ENCODE peak calls at places on chromosomes 16 and 17, in nine cellular contexts. W, U, O, V, B, M, T, Q and R are unnamed samples.

GRCh38 chr17:48954300-48954755 is 9.7 kb upstream of the SNF8 start:
- DNase-seq in W (no peak), U (peak; percentile 49), O (no peak), V (peak; percentile 84), B (no peak), M (peak; percentile 81), T (peak; percentile 38), Q (peak; percentile 65), R (peak; percentile 64)

GRCh38 chr16:6897910-6898475 is 434.7 kb upstream of the RBFOX1 start:
- DNase-seq in W (no peak), U (no peak), O (no peak), V (no peak), B (no peak), M (no peak), T (no peak), Q (no peak), R (no peak)

GRCh38 chr17:73956595-73957465 is 246.6 kb upstream of the RPL38 start:
- DNase-seq in W (no peak), U (no peak), O (peak; percentile 65), V (peak; percentile 95), B (no peak), M (peak; percentile 66), T (peak; percentile 75), Q (peak; percentile 51), R (peak; percentile 62)

GRCh38 chr17:4854181-4854681 is 21.1 kb downstream of the MINK1 start:
- DNase-seq in W (no peak), U (peak; percentile 66), O (no peak), V (no peak), B (no peak), M (peak; percentile 5), T (no peak), Q (peak; percentile 19), R (peak; percentile 94)

GRCh38 chr16:89035013-89035697 is 58.1 kb upstream of the CBFA2T3 start:
- DNase-seq in W (no peak), U (no peak), O (no peak), V (no peak), B (no peak), M (no peak), T (peak; percentile 33), Q (no peak), R (no peak)

GRCh38 chr17:58204796-58205195 is 12.3 kb downstream of the EPX start:
- DNase-seq in W (no peak), U (no peak), O (no peak), V (peak; percentile 13), B (no peak), M (no peak), T (no peak), Q (peak; percentile 33), R (no peak)

GRCh38 chr17:28744802-28745051 is 916 bp downstream of the TRAF4 start:
- DNase-seq in W (no peak), U (no peak), O (no peak), V (peak; percentile 39), B (no peak), M (no peak), T (no peak), Q (no peak), R (no peak)

GRCh38 chr16:87836346-87836843 is 32.9 kb downstream of the SLC7A5 start:
- DNase-seq in W (no peak), U (no peak), O (no peak), V (no peak), B (no peak), M (no peak), T (no peak), Q (no peak), R (no peak)

GRCh38 chr17:64148699-64149098 is 18.8 kb upstream of the ERN1 start:
- DNase-seq in W (no peak), U (no peak), O (no peak), V (peak; percentile 54), B (no peak), M (peak; percentile 41), T (peak; percentile 16), Q (no peak), R (peak; percentile 60)

GRCh38 chr17:496761-497586 is 144.4 kb upstream of the RPH3AL start:
- DNase-seq in W (no peak), U (peak; percentile 59), O (no peak), V (no peak), B (no peak), M (no peak), T (peak; percentile 44), Q (peak; percentile 24), R (no peak)

GRCh38 chr17:62965149-62965648 is 836 bp upstream of the TANC2 start:
- DNase-seq in W (no peak), U (peak; percentile 52), O (no peak), V (no peak), B (no peak), M (no peak), T (peak; percentile 86), Q (peak; percentile 63), R (no peak)

DNA sequence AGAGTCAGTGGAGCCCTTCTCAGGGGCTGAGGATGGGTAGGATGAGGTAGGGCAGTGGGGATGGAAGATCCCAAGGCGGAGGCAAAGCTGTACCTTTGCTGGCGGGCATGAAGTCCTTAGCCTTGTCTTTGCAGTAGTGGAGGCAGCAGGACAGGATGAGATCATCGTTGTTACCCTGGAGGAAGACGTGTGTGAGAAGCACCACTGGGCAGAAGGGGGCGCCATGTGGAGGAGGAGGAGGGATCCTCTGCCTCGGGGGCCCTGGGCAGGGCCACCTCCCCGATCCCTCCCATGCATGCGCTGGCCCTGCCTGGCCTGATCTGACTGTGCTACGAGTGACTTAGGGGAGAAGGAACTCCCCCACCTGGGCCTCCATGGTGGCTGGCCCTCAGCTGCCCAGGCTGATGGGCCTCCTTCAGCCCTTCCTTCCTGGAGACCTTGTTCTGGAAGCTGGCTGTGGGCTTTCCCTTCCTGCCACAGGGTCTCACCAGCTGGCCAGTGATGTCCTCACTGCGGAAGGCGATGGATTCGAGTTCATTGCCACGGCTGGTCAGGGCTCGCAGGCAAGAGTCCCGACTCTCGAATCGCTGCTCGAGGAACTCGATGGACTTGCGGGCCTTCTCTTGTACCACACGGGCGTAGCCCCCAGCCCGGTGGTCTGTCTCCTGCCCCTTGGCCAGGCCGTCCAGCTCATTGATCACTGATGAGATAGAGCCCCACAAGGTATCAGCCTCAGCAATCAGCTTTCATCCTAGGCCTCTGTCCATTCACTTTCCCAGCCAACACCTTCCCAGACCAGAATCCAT is 10.3 kb downstream of the HIC1 start:
- DNase-seq in W (no peak), U (peak; percentile 68), O (no peak), V (peak; percentile 94), B (no peak), M (no peak), T (peak; percentile 89), Q (peak; percentile 87), R (peak; percentile 46)
- TF ChIP-seq CTCF in W (no peak), U (peak; percentile 60), O (peak; percentile 20), V (peak; percentile 82), B (peak; percentile 51), M (peak; percentile 54), T (peak; percentile 71), Q (peak; percentile 59), R (peak; percentile 23)

GRCh38 chr17:50468120-50469004 is at the start of gene CHAD:
- DNase-seq in W (no peak), U (no peak), O (peak; percentile 41), V (peak; percentile 61), B (no peak), M (no peak), T (peak; percentile 29), Q (no peak), R (no peak)
- TF ChIP-seq CTCF in W (no peak), U (no peak), O (no peak), V (no peak), B (no peak), M (no peak), T (no peak), Q (no peak), R (no peak)

GRCh38 chr16:24685539-24686432 is 43.7 kb upstream of the TNRC6A start:
- DNase-seq in W (no peak), U (peak; percentile 82), O (no peak), V (peak; percentile 74), B (peak; percentile 71), M (peak; percentile 17), T (no peak), Q (peak; percentile 70), R (no peak)

GRCh38 chr16:24688359-24688758 is 41.1 kb upstream of the TNRC6A start:
- DNase-seq in W (no peak), U (no peak), O (no peak), V (no peak), B (no peak), M (no peak), T (no peak), Q (no peak), R (no peak)

GRCh38 chr16:24692854-24693253 is 36.6 kb upstream of the TNRC6A start:
- DNase-seq in W (no peak), U (no peak), O (no peak), V (no peak), B (no peak), M (no peak), T (no peak), Q (no peak), R (no peak)

GRCh38 chr16:24686678-24687077 is 42.8 kb upstream of the TNRC6A start:
- DNase-seq in W (no peak), U (no peak), O (no peak), V (no peak), B (no peak), M (no peak), T (no peak), Q (no peak), R (no peak)

DNA sequence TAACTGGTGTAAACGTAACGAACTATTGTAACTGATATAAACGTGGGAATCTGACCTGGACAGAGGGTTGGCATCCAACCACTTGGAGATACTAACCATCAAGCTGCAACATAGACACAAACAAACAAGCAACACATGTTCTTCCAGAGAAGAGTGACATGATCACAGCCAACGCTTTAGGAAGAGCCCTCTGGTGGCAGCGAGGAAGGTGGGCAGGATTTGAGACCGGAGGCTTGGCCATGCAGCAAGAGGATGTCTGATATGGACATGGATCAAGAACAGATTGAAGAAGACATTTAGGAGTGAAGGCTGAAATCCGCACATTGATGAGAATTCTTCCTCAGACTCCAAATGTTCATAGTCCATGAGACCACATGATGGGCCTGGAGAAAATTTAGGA is 40.3 kb upstream of the TNRC6A start:
- DNase-seq in W (no peak), U (peak; percentile 48), O (no peak), V (peak; percentile 56), B (no peak), M (peak; percentile 14), T (peak; percentile 23), Q (peak; percentile 62), R (peak; percentile 45)
- TF ChIP-seq CTCF in W (peak; percentile 30), U (peak; percentile 51), O (no peak), V (peak; percentile 79), B (peak; percentile 72), M (peak; percentile 67), T (peak; percentile 24), Q (peak; percentile 72), R (peak; percentile 31)

DNA sequence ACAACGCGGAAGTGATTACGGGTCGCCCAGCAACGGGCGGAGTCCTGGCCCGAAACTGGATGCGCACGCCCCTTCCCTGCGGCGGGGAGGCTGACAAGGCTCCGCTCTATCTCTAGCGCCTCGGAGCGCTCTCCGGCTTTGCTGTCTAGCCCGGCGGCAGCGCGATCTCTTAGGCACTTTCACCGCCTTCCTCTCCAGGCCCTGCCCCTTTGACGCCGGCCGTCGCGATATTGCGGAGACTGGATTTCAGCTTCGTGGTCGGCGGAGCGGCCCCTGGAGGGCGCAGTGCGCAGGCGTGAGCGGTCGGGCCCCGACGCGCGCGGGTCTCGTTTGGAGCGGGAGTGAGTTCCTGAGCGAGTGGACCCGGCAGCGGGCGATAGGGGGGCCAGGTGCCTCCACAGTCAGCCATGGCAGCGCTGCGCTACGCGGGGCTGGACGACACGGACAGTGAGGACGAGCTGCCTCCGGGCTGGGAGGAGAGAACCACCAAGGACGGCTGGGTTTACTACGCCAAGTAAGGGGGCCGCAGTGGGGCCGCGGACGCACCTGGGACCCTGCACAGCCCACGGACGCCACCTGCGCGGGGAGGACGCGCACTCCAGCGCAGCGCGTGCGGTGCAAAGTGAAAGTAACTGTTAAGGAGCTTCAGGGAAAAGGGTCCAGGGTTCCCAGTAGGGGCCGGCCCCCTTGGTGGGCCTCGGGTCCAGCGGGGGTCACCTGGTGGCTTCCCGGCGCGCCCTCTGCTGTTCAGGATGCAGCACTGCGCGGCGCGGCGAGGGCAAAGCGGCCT is at the start of gene WWOX:
- DNase-seq in W (peak; percentile 93), U (peak; percentile 98), O (peak; percentile 95), V (peak; percentile 98), B (peak; percentile 98), M (peak; percentile 94), T (peak; percentile 97), Q (peak; percentile 96), R (peak; percentile 99)
- TF ChIP-seq CTCF in W (peak; percentile 90), U (peak; percentile 70), O (peak; percentile 87), V (peak; percentile 97), B (peak; percentile 96), M (peak; percentile 88), T (peak; percentile 96), Q (peak; percentile 59), R (peak; percentile 99)